ENCODE peak calls at places on chromosomes 12 and 14, in four cellular contexts. X, Q, C and D are unnamed samples.

GRCh38 chr12:14915736-14916135 is 22.6 kb downstream of the ERP27 start:
- DNase-seq in X (no peak), Q (no peak), C (no peak), D (no peak)

GRCh38 chr12:19846561-19846960 is 407.3 kb downstream of the AEBP2 start:
- DNase-seq in X (no peak), Q (no peak), C (no peak), D (no peak)

GRCh38 chr12:72337382-72337781 is 65.2 kb downstream of the TRHDE start:
- DNase-seq in X (no peak), Q (no peak), C (no peak), D (no peak)

GRCh38 chr12:96585977-96586376 is 96.6 kb downstream of the CFAP54 start:
- DNase-seq in X (no peak), Q (no peak), C (no peak), D (no peak)

GRCh38 chr14:32027255-32027939 is 49.7 kb upstream of the ARHGAP5 start:
- DNase-seq in X (no peak), Q (no peak), C (no peak), D (peak)

GRCh38 chr12:29396774-29397173 is 15.8 kb upstream of the ERGIC2 start:
- DNase-seq in X (no peak), Q (no peak), C (no peak), D (no peak)

GRCh38 chr12:112762753-112763152 is 28.8 kb upstream of the RPH3A start:
- DNase-seq in X (no peak), Q (no peak), C (no peak), D (no peak)

GRCh38 chr12:109154485-109155438 is 38.4 kb downstream of the ACACB start:
- DNase-seq in X (peak), Q (peak), C (peak), D (peak)

GRCh38 chr12:131677699-131678098 is 33.2 kb upstream of the SFSWAP start:
- DNase-seq in X (no peak), Q (no peak), C (no peak), D (no peak)

GRCh38 chr14:100666851-100667250 is 59.8 kb upstream of the DLK1 start:
- DNase-seq in X (no peak), Q (no peak), C (no peak), D (no peak)

GRCh38 chr14:51507556-51508511 is 143.9 kb upstream of the FRMD6 start:
- DNase-seq in X (peak), Q (no peak), C (no peak), D (no peak)

GRCh38 chr14:99156026-99156425 is 116.0 kb downstream of the BCL11B start:
- DNase-seq in X (no peak), Q (no peak), C (no peak), D (no peak)

GRCh38 chr12:89665556-89665955 is 43.1 kb downstream of the ATP2B1 start:
- DNase-seq in X (no peak), Q (no peak), C (no peak), D (no peak)

GRCh38 chr12:17416748-17417147 is 673.2 kb downstream of the RERGL start:
- DNase-seq in X (no peak), Q (no peak), C (no peak), D (no peak)

GRCh38 chr12:82660541-82661325 is 26.0 kb upstream of the TMTC2 start:
- DNase-seq in X (no peak), Q (no peak), C (no peak), D (no peak)

GRCh38 chr12:12791756-12792346 is 6.4 kb downstream of the APOLD1 start:
- DNase-seq in X (peak), Q (no peak), C (no peak), D (no peak)

GRCh38 chr12:47903151-47903611 is 1.6 kb downstream of the VDR start:
- DNase-seq in X (no peak), Q (no peak), C (no peak), D (no peak)

GRCh38 chr12:6281081-6281809 is 29.2 kb upstream of the PLEKHG6 start:
- DNase-seq in X (no peak), Q (no peak), C (no peak), D (no peak)

GRCh38 chr12:124790650-124791400 is 72.8 kb downstream of the SCARB1 start:
- DNase-seq in X (no peak), Q (no peak), C (no peak), D (no peak)

GRCh38 chr12:57536597-57536942 is 10.4 kb downstream of the DCTN2 start:
- DNase-seq in X (no peak), Q (no peak), C (no peak), D (no peak)

GRCh38 chr14:50425105-50425504 is 28.4 kb upstream of the CDKL1 start:
- DNase-seq in X (no peak), Q (no peak), C (no peak), D (no peak)

GRCh38 chr12:130456375-130457199 is 118.9 kb downstream of the PIWIL1 start:
- DNase-seq in X (no peak), Q (no peak), C (no peak), D (no peak)

GRCh38 chr14:67940476-67940875 is 120.9 kb downstream of the RAD51B start:
- DNase-seq in X (no peak), Q (no peak), C (no peak), D (no peak)

GRCh38 chr14:100664841-100665425 is 61.8 kb upstream of the DLK1 start:
- DNase-seq in X (no peak), Q (no peak), C (no peak), D (no peak)

GRCh38 chr14:63203618-63204406 is 431 bp upstream of the RHOJ start:
- DNase-seq in X (peak), Q (peak), C (no peak), D (peak)

GRCh38 chr12:8890313-8891084 is 23.8 kb upstream of the PHC1 start:
- DNase-seq in X (peak), Q (no peak), C (no peak), D (no peak)

GRCh38 chr14:61211476-61212262 is 69.5 kb downstream of the TMEM30B start:
- DNase-seq in X (no peak), Q (no peak), C (no peak), D (no peak)

GRCh38 chr12:26274441-26275312 is 79.3 kb downstream of the SSPN start:
- DNase-seq in X (peak), Q (peak), C (peak), D (peak)

GRCh38 chr12:57965766-57966165 is 24.4 kb downstream of the ATP23 start:
- DNase-seq in X (no peak), Q (no peak), C (no peak), D (no peak)

GRCh38 chr14:81326451-81326850 is 73.7 kb downstream of the STON2 start:
- DNase-seq in X (no peak), Q (no peak), C (no peak), D (no peak)

GRCh38 chr14:81319314-81319713 is 80.8 kb downstream of the STON2 start:
- DNase-seq in X (no peak), Q (no peak), C (no peak), D (no peak)

GRCh38 chr14:81319946-81320345 is 80.2 kb downstream of the STON2 start:
- DNase-seq in X (no peak), Q (no peak), C (no peak), D (no peak)

GRCh38 chr14:81323094-81323493 is 77.0 kb downstream of the STON2 start:
- DNase-seq in X (no peak), Q (no peak), C (no peak), D (no peak)

DNA sequence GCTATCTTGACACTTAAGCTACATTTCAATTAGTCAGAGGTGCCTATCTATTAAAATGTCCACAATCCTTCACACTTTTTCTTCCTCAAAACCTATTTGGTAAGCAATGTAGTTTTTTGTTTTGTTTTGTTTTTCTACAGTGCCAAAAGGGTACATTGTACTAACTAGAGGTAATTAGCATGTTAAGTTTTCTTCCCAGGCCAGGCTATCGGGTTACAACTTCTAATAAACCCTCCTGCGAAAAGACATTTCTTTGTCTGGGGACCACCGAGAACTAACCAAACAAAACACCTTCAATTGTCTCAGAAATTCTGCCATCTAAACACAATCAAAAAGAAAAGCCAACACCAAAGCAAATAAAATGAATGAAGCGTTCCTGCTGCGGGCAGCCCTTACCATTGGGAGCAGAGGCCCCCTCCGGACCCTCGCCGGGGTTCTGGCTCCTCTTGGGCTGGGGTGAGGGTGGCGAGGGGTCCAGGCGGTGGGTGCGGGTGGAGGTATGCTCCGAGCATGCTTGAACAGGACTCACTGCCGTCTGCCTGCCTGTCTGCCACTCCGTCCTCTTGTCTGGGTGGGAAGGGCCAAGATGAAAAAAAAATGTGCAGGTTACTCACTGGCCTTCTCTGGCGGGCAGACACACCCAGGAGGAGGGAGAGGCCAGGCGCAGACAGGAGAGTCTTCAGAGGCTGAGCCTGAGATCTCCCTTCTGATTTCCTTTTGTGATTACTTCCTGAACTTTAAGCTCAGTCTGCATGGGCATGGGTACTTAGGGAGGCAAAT is 76.3 kb downstream of the STON2 start:
- DNase-seq in X (no peak), Q (peak), C (peak), D (no peak)
- TF ChIP-seq SIN3A in X (no peak), Q (no peak), C (no peak), D (no peak)

DNA sequence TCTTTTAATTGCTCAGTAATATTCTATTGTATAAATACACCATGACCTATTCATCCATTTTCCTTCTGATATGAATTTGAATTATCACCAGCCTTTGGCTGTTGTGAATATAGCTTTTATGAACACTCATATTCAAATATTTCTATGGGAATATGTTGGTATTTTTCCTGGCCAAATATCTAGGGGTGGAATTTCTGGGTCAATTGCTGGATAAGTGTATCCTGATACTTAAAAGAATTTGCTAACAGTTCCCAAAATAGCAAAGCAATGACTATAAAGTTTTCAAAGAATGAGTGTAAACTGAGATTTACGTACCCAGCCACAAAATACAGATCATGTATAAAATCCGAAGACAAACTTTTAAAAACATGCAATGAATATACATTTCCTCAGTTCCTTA is 148.7 kb upstream of the CLEC14A start:
- DNase-seq in X (no peak), Q (no peak), C (no peak), D (no peak)
- TF ChIP-seq SIN3A in X (no peak), Q (no peak), C (no peak), D (no peak)

GRCh38 chr14:65098586-65098985 is 3.7 kb downstream of the MAX start:
- DNase-seq in X (no peak), Q (no peak), C (no peak), D (no peak)
- TF ChIP-seq SIN3A in X (no peak), Q (no peak), C (no peak), D (no peak)

GRCh38 chr14:95611293-95611880 is 74.8 kb upstream of the TCL1B start:
- DNase-seq in X (no peak), Q (no peak), C (no peak), D (no peak)

GRCh38 chr14:95614335-95614734 is 71.9 kb upstream of the TCL1B start:
- DNase-seq in X (no peak), Q (no peak), C (no peak), D (no peak)

GRCh38 chr14:95609398-95609990 is 74.6 kb downstream of the GLRX5 start:
- DNase-seq in X (peak), Q (no peak), C (peak), D (no peak)
- TF ChIP-seq SIN3A in X (no peak), Q (no peak), C (no peak), D (no peak)

GRCh38 chr14:76639606-76640272 is 121.5 kb upstream of the VASH1 start:
- DNase-seq in X (no peak), Q (no peak), C (no peak), D (no peak)

GRCh38 chr14:76640923-76641395 is 120.3 kb upstream of the VASH1 start:
- DNase-seq in X (no peak), Q (no peak), C (no peak), D (no peak)

GRCh38 chr14:76641541-76641940 is 119.7 kb upstream of the VASH1 start:
- DNase-seq in X (no peak), Q (no peak), C (no peak), D (no peak)

GRCh38 chr14:76636602-76637001 is 124.7 kb upstream of the VASH1 start:
- DNase-seq in X (no peak), Q (no peak), C (no peak), D (no peak)
- TF ChIP-seq SIN3A in X (no peak), Q (no peak), C (no peak), D (no peak)

GRCh38 chr12:2169964-2170363 is 117.2 kb downstream of the CACNA1C start:
- DNase-seq in X (no peak), Q (no peak), C (no peak), D (no peak)

GRCh38 chr12:2169489-2169888 is 116.7 kb downstream of the CACNA1C start:
- DNase-seq in X (no peak), Q (no peak), C (no peak), D (no peak)

GRCh38 chr12:2170376-2170775 is 117.6 kb downstream of the CACNA1C start:
- DNase-seq in X (no peak), Q (no peak), C (no peak), D (no peak)

GRCh38 chr12:2167231-2167630 is 114.4 kb downstream of the CACNA1C start:
- DNase-seq in X (no peak), Q (no peak), C (no peak), D (no peak)

GRCh38 chr12:2168808-2169207 is 116.0 kb downstream of the CACNA1C start:
- DNase-seq in X (no peak), Q (no peak), C (peak), D (no peak)
- TF ChIP-seq SIN3A in X (no peak), Q (no peak), C (no peak), D (no peak)

DNA sequence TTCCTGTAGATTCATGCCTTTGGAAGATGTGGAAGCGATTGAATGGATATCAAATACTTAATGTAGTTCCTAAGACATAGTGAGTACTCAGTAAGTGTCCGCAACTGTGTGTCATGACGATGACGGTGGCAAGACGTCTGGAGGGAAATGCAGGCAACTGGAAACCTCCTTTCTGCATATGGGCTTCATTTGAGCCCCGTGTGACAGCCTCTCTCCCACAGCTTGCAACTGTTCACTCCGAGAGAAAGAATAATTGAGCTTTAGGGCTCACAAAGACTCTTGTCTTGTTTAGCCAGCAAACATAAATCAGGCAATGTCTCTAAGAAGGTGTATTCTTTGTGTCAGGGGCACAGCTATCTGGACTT is 7.0 kb downstream of the CFAP251 start:
- DNase-seq in X (no peak), Q (no peak), C (no peak), D (no peak)
- TF ChIP-seq SIN3A in X (no peak), Q (no peak), C (no peak), D (no peak)

GRCh38 chr14:102501751-102502315 is 7.7 kb downstream of the ANKRD9 start:
- DNase-seq in X (no peak), Q (no peak), C (no peak), D (no peak)
- TF ChIP-seq SIN3A in X (no peak), Q (no peak), C (no peak), D (no peak)

DNA sequence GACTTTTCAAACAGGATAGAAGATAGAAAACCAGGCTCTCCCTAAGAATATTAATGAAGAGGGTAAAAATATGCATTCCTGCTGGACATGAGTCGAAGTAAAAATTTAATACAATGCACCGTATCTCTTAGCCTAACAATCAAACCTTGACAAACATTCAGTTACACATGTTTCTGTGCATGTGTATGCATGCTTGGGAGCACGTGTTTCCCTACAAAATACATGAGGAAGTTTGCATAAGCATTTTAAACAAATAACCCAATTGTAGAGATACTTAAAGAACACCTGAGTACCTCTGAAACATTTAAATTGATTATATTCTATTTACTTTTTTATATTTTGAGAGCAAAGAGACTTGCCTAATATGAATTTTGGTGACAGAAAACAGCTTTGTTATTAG is 1763.7 kb upstream of the SEL1L start:
- DNase-seq in X (no peak), Q (no peak), C (no peak), D (no peak)
- TF ChIP-seq SIN3A in X (no peak), Q (no peak), C (no peak), D (no peak)